ENCODE peak calls at places on chromosomes 2 and 18, in six cellular contexts. N is HEK293T; V is aorta; D is activated CD8-positive, alpha-beta memory T cell treated with anti-CD3 and anti-CD28 coated beads for 24 hours; P is GM20000; B is anterior cingulate cortex. T is an unnamed sample.

GRCh38 chr2:210028178-210028577 is 25.7 kb downstream of the RPE start:
- DNase-seq in B (no peak), P (no peak), D (no peak), V (no peak), N (no peak), T (no peak)

GRCh38 chr2:74764429-74765272 is 69.3 kb upstream of the HK2 start:
- DNase-seq in D (no peak), V (no peak), P (no peak), B (no peak), N (no peak), T (no peak)

GRCh38 chr2:117718048-117718447 is 96.4 kb upstream of the DDX18 start:
- DNase-seq in B (no peak), N (no peak), D (no peak), P (no peak), V (no peak), T (no peak)

GRCh38 chr18:62925031-62925688 is 209.8 kb downstream of the PHLPP1 start:
- DNase-seq in P (no peak), D (no peak), N (no peak), V (no peak), B (no peak), T (no peak)

GRCh38 chr2:199707584-199708185 is 143.3 kb downstream of the FTCDNL1 start:
- DNase-seq in N (no peak), B (no peak), V (no peak), P (no peak), D (no peak), T (no peak)

GRCh38 chr2:20675701-20676352 is 8.9 kb downstream of the GDF7 start:
- DNase-seq in N (no peak), D (no peak), V (no peak), B (no peak), P (no peak), T (no peak)

GRCh38 chr2:237670641-237671040 is 43.3 kb downstream of the LRRFIP1 start:
- DNase-seq in N (no peak), B (no peak), P (no peak), V (no peak), D (no peak), T (no peak)

GRCh38 chr2:45857848-45858520 is 206.5 kb downstream of the PRKCE start:
- DNase-seq in N (no peak), V (no peak), P (no peak), B (no peak), D (no peak), T (no peak)

GRCh38 chr2:20646446-20646845 is 4.5 kb downstream of the HS1BP3 start:
- DNase-seq in B (no peak), V (no peak), N (no peak), P (no peak), D (no peak), T (no peak)

GRCh38 chr2:60316381-60317028 is 236.9 kb downstream of the BCL11A start:
- DNase-seq in N (peak; percentile 11), D (no peak), V (no peak), P (no peak), B (no peak), T (no peak)

GRCh38 chr18:59140287-59140885 is 702 bp downstream of the SEC11C start:
- DNase-seq in N (peak; percentile 21), B (no peak), V (no peak), P (peak; percentile 14), D (no peak), T (peak; percentile 28)

GRCh38 chr2:14634885-14635871 is 2.7 kb downstream of the LRATD1 start:
- DNase-seq in B (peak; percentile 86), V (peak; percentile 60), N (peak; percentile 13), P (peak; percentile 23), D (no peak), T (no peak)

GRCh38 chr2:105560157-105560556 is 161.3 kb upstream of the FHL2 start:
- DNase-seq in B (no peak), P (no peak), V (no peak), D (no peak), N (no peak), T (no peak)

GRCh38 chr2:102523647-102524046 is 50.6 kb downstream of the SLC9A4 start:
- DNase-seq in N (no peak), V (no peak), P (no peak), D (no peak), B (no peak), T (no peak)

GRCh38 chr2:150977296-150977695 is 284.4 kb downstream of the RBM43 start:
- DNase-seq in P (no peak), B (no peak), V (no peak), D (no peak), N (no peak), T (no peak)

GRCh38 chr2:171592026-171592555 is 69.8 kb downstream of the CYBRD1 start:
- DNase-seq in N (no peak), V (no peak), B (no peak), P (no peak), D (peak; percentile 5), T (no peak)

GRCh38 chr2:240529344-240529999 is 28.3 kb downstream of the ANKMY1 start:
- DNase-seq in B (no peak), D (peak; percentile 40), P (no peak), V (no peak), N (no peak), T (no peak)

GRCh38 chr2:233233618-233234230 is 17.7 kb upstream of the ATG16L1 start:
- DNase-seq in N (no peak), V (no peak), B (no peak), P (no peak), D (no peak), T (no peak)

GRCh38 chr18:61203151-61203550 is 130.1 kb upstream of the CDH20 start:
- DNase-seq in D (no peak), V (no peak), B (no peak), P (no peak), N (no peak), T (no peak)

GRCh38 chr2:216463148-216463547 is 35.5 kb upstream of the RPL37A start:
- DNase-seq in V (no peak), N (no peak), B (no peak), P (no peak), D (no peak), T (no peak)

GRCh38 chr2:107936427-107937359 is 49.6 kb upstream of the SLC5A7 start:
- DNase-seq in N (no peak), B (no peak), V (no peak), D (no peak), P (no peak), T (no peak)

GRCh38 chr2:174939046-174939445 is 66.1 kb downstream of the CHN1 start:
- DNase-seq in V (no peak), D (no peak), P (no peak), N (no peak), B (no peak), T (no peak)

GRCh38 chr2:68318686-68319396 is 908 bp downstream of the CNRIP1 start:
- DNase-seq in V (peak; percentile 51), P (no peak), N (peak; percentile 7), B (peak; percentile 62), D (no peak), T (peak; percentile 71)

GRCh38 chr2:174902491-174903242 is 102.5 kb downstream of the CHN1 start:
- DNase-seq in N (no peak), P (no peak), D (no peak), V (no peak), B (peak; percentile 19), T (no peak)

GRCh38 chr2:19426941-19427340 is 68.5 kb upstream of the OSR1 start:
- DNase-seq in N (no peak), V (no peak), D (no peak), B (no peak), P (no peak), T (no peak)

GRCh38 chr2:182824759-182825143 is 41.7 kb downstream of the FRZB start:
- DNase-seq in P (no peak), V (no peak), N (no peak), D (no peak), B (no peak), T (no peak)

GRCh38 chr2:21270083-21270491 is 146.3 kb downstream of the TDRD15 start:
- DNase-seq in D (no peak), N (no peak), P (no peak), B (no peak), V (no peak), T (no peak)

GRCh38 chr2:166805753-166806152 is 82.5 kb upstream of the XIRP2 start:
- DNase-seq in D (no peak), B (no peak), P (no peak), N (no peak), V (no peak), T (no peak)

GRCh38 chr2:161414385-161415040 is 1.6 kb upstream of the TBR1 start:
- DNase-seq in D (peak; percentile 60), N (peak; percentile 56), P (peak; percentile 56), B (no peak), V (peak; percentile 53), T (no peak)

GRCh38 chr2:10659898-10660568 is 29.7 kb downstream of the NOL10 start:
- DNase-seq in P (no peak), B (no peak), N (peak; percentile 63), V (no peak), D (peak; percentile 66), T (no peak)

GRCh38 chr2:172397136-172397825 is 30.1 kb upstream of the ITGA6 start:
- DNase-seq in V (no peak), P (no peak), B (no peak), N (no peak), D (no peak), T (no peak)

GRCh38 chr18:76445275-76445674 is 49.8 kb downstream of the ZNF516 start:
- DNase-seq in B (no peak), N (no peak), V (no peak), P (no peak), D (no peak), T (no peak)

GRCh38 chr18:22314406-22314805 is 103.3 kb downstream of the CTAGE1 start:
- DNase-seq in D (no peak), V (peak; percentile 66), N (no peak), P (no peak), B (no peak), T (no peak)